ENCODE peak calls at places on chromosomes 4 and X, in seven cellular contexts. N, W, A, M, Z, Q and J are unnamed samples.
A peak's percentile ranks its signal among the peaks of the same experiment; 100 is the strongest.

GRCh38 chr4:186726440-186727148 is 2.9 kb upstream of the FAT1 start:
- DNase-seq in N (peak; percentile 72), W (peak; percentile 89), A (no peak), M (no peak), Z (peak; percentile 79), Q (peak; percentile 68), J (peak; percentile 99)

GRCh38 chr4:165308174-165308573 is 19.3 kb upstream of the MSMO1 start:
- DNase-seq in N (no peak), W (no peak), A (no peak), M (no peak), Z (no peak), Q (no peak), J (no peak)

GRCh38 chr4:1488357-1488756 is 82.1 kb upstream of the NKX1-1 start:
- DNase-seq in N (peak; percentile 12), W (no peak), A (no peak), M (no peak), Z (no peak), Q (no peak), J (no peak)

GRCh38 chr4:186021461-186022167 is 47.3 kb upstream of the TLR3 start:
- DNase-seq in N (no peak), W (peak; percentile 45), A (no peak), M (no peak), Z (peak; percentile 70), Q (peak; percentile 70), J (peak; percentile 31)

GRCh38 chr4:55215087-55215486 is 89.7 kb upstream of the KDR start:
- DNase-seq in N (no peak), W (no peak), A (no peak), M (no peak), Z (no peak), Q (no peak), J (no peak)

GRCh38 chr4:53932784-53933183 is 131.6 kb downstream of the CHIC2 start:
- DNase-seq in N (no peak), W (no peak), A (no peak), M (no peak), Z (peak; percentile 98), Q (no peak), J (no peak)

GRCh38 chrX:119488749-119489148 is 20.5 kb downstream of the SLC25A5 start:
- DNase-seq in N (peak; percentile 53), W (peak; percentile 50), A (no peak), M (peak; percentile 59), Z (peak; percentile 65), Q (peak; percentile 42), J (peak; percentile 38)

GRCh38 chrX:118652717-118653116 is 74.7 kb upstream of the IL13RA1 start:
- DNase-seq in N (no peak), W (no peak), A (no peak), M (no peak), Z (peak; percentile 43), Q (no peak), J (no peak)

GRCh38 chr4:120331486-120332281 is 265.0 kb upstream of the MAD2L1 start:
- DNase-seq in N (no peak), W (no peak), A (no peak), M (no peak), Z (no peak), Q (no peak), J (no peak)